ENCODE peak calls at places on chromosomes 6 and 20, in four cellular contexts. One of them, this sample, is unnamed. For H3K4me1, the result is how much of the 10 kb centered on the place peaks cover.

GRCh38 chr6:15736023-15736696 is 73.3 kb upstream of the DTNBP1 start:
- DNase-seq in naive thymus-derived CD4-positive, alpha-beta T cell: no peak
- DNase-seq in lower lobe of right lung: no peak
- DNase-seq in GM23248: no peak
- DNase-seq in this sample: no peak

GRCh38 chr6:160679402-160679769 is 15.3 kb upstream of the LPA start:
- DNase-seq in naive thymus-derived CD4-positive, alpha-beta T cell: no peak
- DNase-seq in lower lobe of right lung: no peak
- DNase-seq in GM23248: no peak
- DNase-seq in this sample: peak

GRCh38 chr20:37194616-37195015 is 15.3 kb upstream of the MROH8 start:
- DNase-seq in naive thymus-derived CD4-positive, alpha-beta T cell: peak
- DNase-seq in lower lobe of right lung: no peak
- DNase-seq in GM23248: no peak
- DNase-seq in this sample: peak

GRCh38 chr6:34391711-34392496 is 565 bp downstream of the NUDT3 start:
- DNase-seq in naive thymus-derived CD4-positive, alpha-beta T cell: peak
- DNase-seq in lower lobe of right lung: peak
- DNase-seq in GM23248: peak
- DNase-seq in this sample: peak

GRCh38 chr20:33443006-33443511 is 504 bp downstream of the SNTA1 start:
- DNase-seq in naive thymus-derived CD4-positive, alpha-beta T cell: peak
- DNase-seq in lower lobe of right lung: no peak
- DNase-seq in GM23248: peak
- DNase-seq in this sample: peak

GRCh38 chr6:142946924-142947701 is 2.1 kb upstream of the HIVEP2 start:
- DNase-seq in naive thymus-derived CD4-positive, alpha-beta T cell: peak
- DNase-seq in lower lobe of right lung: peak
- DNase-seq in GM23248: peak
- DNase-seq in this sample: peak

GRCh38 chr20:22320245-22320915 is 264.0 kb downstream of the FOXA2 start:
- DNase-seq in naive thymus-derived CD4-positive, alpha-beta T cell: no peak
- DNase-seq in lower lobe of right lung: no peak
- DNase-seq in GM23248: no peak
- DNase-seq in this sample: no peak

GRCh38 chr6:53447869-53448268 is 97.0 kb downstream of the GCLC start:
- DNase-seq in naive thymus-derived CD4-positive, alpha-beta T cell: no peak
- DNase-seq in lower lobe of right lung: no peak
- DNase-seq in GM23248: no peak
- DNase-seq in this sample: no peak

GRCh38 chr6:119978274-119978889 is 628.8 kb upstream of the MAN1A1 start:
- DNase-seq in naive thymus-derived CD4-positive, alpha-beta T cell: no peak
- DNase-seq in lower lobe of right lung: no peak
- DNase-seq in GM23248: peak
- DNase-seq in this sample: peak

GRCh38 chr6:38194589-38194988 is 375.1 kb downstream of the ZFAND3 start:
- DNase-seq in naive thymus-derived CD4-positive, alpha-beta T cell: no peak
- DNase-seq in lower lobe of right lung: no peak
- DNase-seq in GM23248: no peak
- DNase-seq in this sample: no peak

GRCh38 chr6:16700202-16700997 is 60.9 kb downstream of the ATXN1 start:
- DNase-seq in naive thymus-derived CD4-positive, alpha-beta T cell: no peak
- DNase-seq in lower lobe of right lung: no peak
- DNase-seq in GM23248: no peak
- DNase-seq in this sample: peak

GRCh38 chr6:87105823-87106222 is 10.9 kb upstream of the CGA start:
- DNase-seq in naive thymus-derived CD4-positive, alpha-beta T cell: no peak
- DNase-seq in lower lobe of right lung: no peak
- DNase-seq in GM23248: peak
- DNase-seq in this sample: no peak

GRCh38 chr6:107957909-107958688 is at the start of gene SEC63:
- DNase-seq in naive thymus-derived CD4-positive, alpha-beta T cell: peak
- DNase-seq in lower lobe of right lung: peak
- DNase-seq in GM23248: peak
- DNase-seq in this sample: peak

GRCh38 chr6:97052152-97052787 is 127.7 kb downstream of the KLHL32 start:
- DNase-seq in naive thymus-derived CD4-positive, alpha-beta T cell: no peak
- DNase-seq in lower lobe of right lung: no peak
- DNase-seq in GM23248: no peak
- DNase-seq in this sample: no peak

GRCh38 chr6:108361312-108361932 is 66.6 kb downstream of the AFG1L start:
- DNase-seq in naive thymus-derived CD4-positive, alpha-beta T cell: no peak
- DNase-seq in lower lobe of right lung: no peak
- DNase-seq in GM23248: peak
- DNase-seq in this sample: no peak

GRCh38 chr6:166104107-166104506 is 63.5 kb downstream of the TBXT start:
- DNase-seq in naive thymus-derived CD4-positive, alpha-beta T cell: no peak
- DNase-seq in lower lobe of right lung: no peak
- DNase-seq in GM23248: peak
- DNase-seq in this sample: no peak

GRCh38 chr20:47141350-47141921 is 215.1 kb downstream of the ZMYND8 start:
- DNase-seq in naive thymus-derived CD4-positive, alpha-beta T cell: no peak
- DNase-seq in lower lobe of right lung: no peak
- DNase-seq in GM23248: no peak
- DNase-seq in this sample: no peak

GRCh38 chr6:11851405-11851804 is 72.8 kb upstream of the ADTRP start:
- DNase-seq in naive thymus-derived CD4-positive, alpha-beta T cell: no peak
- DNase-seq in lower lobe of right lung: no peak
- DNase-seq in GM23248: peak
- DNase-seq in this sample: no peak

GRCh38 chr20:50957276-50957675 is 1.1 kb downstream of the DPM1 start:
- DNase-seq in naive thymus-derived CD4-positive, alpha-beta T cell: no peak
- DNase-seq in lower lobe of right lung: no peak
- DNase-seq in GM23248: peak
- DNase-seq in this sample: no peak

DNA sequence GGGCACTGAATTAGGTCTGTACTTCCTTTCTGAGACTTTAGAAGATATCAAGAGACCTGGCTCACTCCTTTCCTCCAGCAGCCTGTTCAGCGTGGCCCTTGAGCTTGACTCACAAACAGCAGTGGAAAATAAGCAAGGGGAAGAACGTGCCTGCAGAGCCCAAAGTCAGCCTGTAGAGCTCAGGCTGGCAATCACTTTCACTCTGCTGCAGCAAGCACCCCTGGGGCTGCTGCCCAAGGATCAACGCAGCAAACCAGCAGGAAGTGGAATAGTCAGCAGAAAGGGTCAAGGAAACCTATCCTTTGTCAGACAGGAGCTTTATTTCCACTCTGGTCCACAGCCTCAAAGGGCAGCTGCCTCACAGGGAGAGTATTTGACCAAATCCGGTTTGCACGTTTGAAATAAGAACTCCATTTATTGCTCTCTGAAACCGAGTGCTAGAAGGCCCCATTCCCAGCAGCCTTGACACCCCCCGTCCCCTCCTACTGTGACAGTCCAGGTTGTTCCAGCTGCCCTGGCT is 77.4 kb downstream of the PRDM1 start:
- DNase-seq in naive thymus-derived CD4-positive, alpha-beta T cell: no peak
- DNase-seq in lower lobe of right lung: peak
- DNase-seq in GM23248: peak
- DNase-seq in this sample: no peak
- H3K4me1 ChIP-seq in naive thymus-derived CD4-positive, alpha-beta T cell: under half
- H3K4me1 ChIP-seq in lower lobe of right lung: under half
- H3K4me1 ChIP-seq in GM23248: under half
- H3K4me1 ChIP-seq in this sample: under half

GRCh38 chr6:36777806-36778205 is 61.4 kb downstream of the CPNE5 start:
- DNase-seq in naive thymus-derived CD4-positive, alpha-beta T cell: no peak
- DNase-seq in lower lobe of right lung: no peak
- DNase-seq in GM23248: no peak
- DNase-seq in this sample: no peak
- H3K4me1 ChIP-seq in naive thymus-derived CD4-positive, alpha-beta T cell: under half
- H3K4me1 ChIP-seq in lower lobe of right lung: under half
- H3K4me1 ChIP-seq in GM23248: under half
- H3K4me1 ChIP-seq in this sample: under half

GRCh38 chr6:148968636-148969270 is 221.9 kb downstream of the UST start:
- DNase-seq in naive thymus-derived CD4-positive, alpha-beta T cell: no peak
- DNase-seq in lower lobe of right lung: no peak
- DNase-seq in GM23248: peak
- DNase-seq in this sample: no peak
- H3K4me1 ChIP-seq in naive thymus-derived CD4-positive, alpha-beta T cell: under half
- H3K4me1 ChIP-seq in lower lobe of right lung: under half
- H3K4me1 ChIP-seq in GM23248: under half
- H3K4me1 ChIP-seq in this sample: under half

DNA sequence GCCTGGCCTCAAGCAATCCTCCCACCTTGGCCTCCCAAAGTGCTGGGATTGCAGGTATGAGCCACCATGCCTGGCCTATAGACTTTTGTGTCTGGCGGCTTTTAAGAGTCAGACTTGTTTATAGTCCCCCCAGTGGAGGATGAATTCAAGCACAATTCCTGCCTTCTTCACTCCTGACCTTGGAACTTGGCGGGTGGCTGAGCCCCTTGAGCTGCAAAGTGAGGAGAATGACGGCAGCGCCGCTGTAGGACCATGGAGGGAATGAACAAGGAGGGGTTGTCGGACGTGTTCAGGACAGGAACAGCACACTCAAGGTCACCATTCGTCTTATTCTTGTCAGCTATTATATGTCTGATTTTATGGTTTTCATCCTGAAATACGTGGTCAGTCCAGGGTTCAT is 265.4 kb downstream of the CDH4 start:
- DNase-seq in naive thymus-derived CD4-positive, alpha-beta T cell: no peak
- DNase-seq in lower lobe of right lung: no peak
- DNase-seq in GM23248: no peak
- DNase-seq in this sample: no peak
- H3K4me1 ChIP-seq in naive thymus-derived CD4-positive, alpha-beta T cell: under half
- H3K4me1 ChIP-seq in lower lobe of right lung: under half
- H3K4me1 ChIP-seq in GM23248: under half
- H3K4me1 ChIP-seq in this sample: under half

GRCh38 chr6:41975276-41975675 is 33.7 kb upstream of the CCND3 start:
- DNase-seq in naive thymus-derived CD4-positive, alpha-beta T cell: no peak
- DNase-seq in lower lobe of right lung: no peak
- DNase-seq in GM23248: no peak
- DNase-seq in this sample: no peak
- H3K4me1 ChIP-seq in naive thymus-derived CD4-positive, alpha-beta T cell: under half
- H3K4me1 ChIP-seq in lower lobe of right lung: under half
- H3K4me1 ChIP-seq in GM23248: under half
- H3K4me1 ChIP-seq in this sample: under half

GRCh38 chr6:139600313-139600712 is 225.9 kb upstream of the CITED2 start:
- DNase-seq in naive thymus-derived CD4-positive, alpha-beta T cell: no peak
- DNase-seq in lower lobe of right lung: no peak
- DNase-seq in GM23248: no peak
- DNase-seq in this sample: no peak

GRCh38 chr6:139594333-139594965 is 220.0 kb upstream of the CITED2 start:
- DNase-seq in naive thymus-derived CD4-positive, alpha-beta T cell: no peak
- DNase-seq in lower lobe of right lung: no peak
- DNase-seq in GM23248: no peak
- DNase-seq in this sample: no peak

GRCh38 chr6:139597781-139598368 is 223.4 kb upstream of the CITED2 start:
- DNase-seq in naive thymus-derived CD4-positive, alpha-beta T cell: no peak
- DNase-seq in lower lobe of right lung: peak
- DNase-seq in GM23248: peak
- DNase-seq in this sample: no peak

GRCh38 chr6:139595183-139595582 is 220.7 kb upstream of the CITED2 start:
- DNase-seq in naive thymus-derived CD4-positive, alpha-beta T cell: no peak
- DNase-seq in lower lobe of right lung: no peak
- DNase-seq in GM23248: peak
- DNase-seq in this sample: no peak

DNA sequence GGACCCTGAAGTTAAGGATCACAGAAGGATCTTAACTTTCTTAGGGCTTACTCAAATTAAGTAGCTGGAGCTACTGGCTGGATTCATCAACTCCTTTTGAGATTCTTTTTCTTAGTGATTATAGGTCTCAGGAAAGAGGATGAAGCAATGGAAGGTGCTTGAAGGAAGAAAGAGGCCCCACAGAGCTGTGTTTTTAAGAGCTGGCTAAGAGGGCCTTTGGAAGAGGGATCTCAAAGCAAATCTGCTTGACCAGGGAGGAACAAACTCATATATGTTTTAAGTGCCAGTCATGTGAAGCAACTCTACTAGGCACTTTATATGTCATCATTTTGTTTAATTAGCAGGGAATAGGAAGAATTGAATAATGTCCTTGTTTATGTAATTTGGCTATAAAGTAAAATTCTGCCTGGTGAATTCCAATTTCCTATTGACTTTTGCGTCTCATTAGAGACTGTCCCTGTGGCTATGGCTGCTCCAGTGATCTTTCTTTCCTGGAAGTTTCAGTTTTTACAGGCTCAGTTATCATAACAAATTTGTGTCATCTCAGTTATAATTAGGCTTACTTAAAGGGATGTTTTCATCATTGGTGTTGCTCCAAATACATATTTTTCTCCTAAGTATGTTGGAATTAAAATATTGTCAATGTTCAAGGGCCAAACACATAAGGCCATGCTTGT is 222.8 kb upstream of the CITED2 start:
- DNase-seq in naive thymus-derived CD4-positive, alpha-beta T cell: no peak
- DNase-seq in lower lobe of right lung: no peak
- DNase-seq in GM23248: peak
- DNase-seq in this sample: no peak
- H3K4me1 ChIP-seq in naive thymus-derived CD4-positive, alpha-beta T cell: under half
- H3K4me1 ChIP-seq in lower lobe of right lung: under half
- H3K4me1 ChIP-seq in GM23248: under half
- H3K4me1 ChIP-seq in this sample: under half

DNA sequence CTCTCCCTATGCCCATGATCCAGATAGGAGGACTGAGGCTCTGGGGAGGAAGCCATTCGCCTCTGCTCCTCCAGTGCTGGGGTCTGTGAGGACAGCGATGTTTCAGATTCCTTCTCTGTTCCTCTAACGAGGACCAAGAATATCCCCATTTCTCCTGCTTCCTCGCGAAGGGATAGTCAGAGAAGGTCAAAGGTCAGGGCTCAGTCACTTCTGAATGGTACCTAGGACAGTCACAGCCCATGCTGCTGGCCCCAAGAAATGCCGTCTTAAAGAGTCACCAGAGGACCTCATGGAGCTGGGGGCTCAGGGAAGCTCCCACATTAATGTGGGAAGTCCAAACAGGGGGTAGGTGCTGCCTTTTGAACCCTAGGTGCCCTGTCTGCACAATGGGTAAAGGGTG is 2.1 kb downstream of the FOXS1 start:
- DNase-seq in naive thymus-derived CD4-positive, alpha-beta T cell: no peak
- DNase-seq in lower lobe of right lung: no peak
- DNase-seq in GM23248: no peak
- DNase-seq in this sample: no peak
- H3K4me1 ChIP-seq in naive thymus-derived CD4-positive, alpha-beta T cell: under half
- H3K4me1 ChIP-seq in lower lobe of right lung: under half
- H3K4me1 ChIP-seq in GM23248: under half
- H3K4me1 ChIP-seq in this sample: under half

GRCh38 chr20:62239278-62239879 is 1.1 kb downstream of the OSBPL2 start:
- DNase-seq in naive thymus-derived CD4-positive, alpha-beta T cell: no peak
- DNase-seq in lower lobe of right lung: no peak
- DNase-seq in GM23248: peak
- DNase-seq in this sample: no peak
- H3K4me1 ChIP-seq in naive thymus-derived CD4-positive, alpha-beta T cell: under half
- H3K4me1 ChIP-seq in lower lobe of right lung: under half
- H3K4me1 ChIP-seq in GM23248: under half
- H3K4me1 ChIP-seq in this sample: under half

DNA sequence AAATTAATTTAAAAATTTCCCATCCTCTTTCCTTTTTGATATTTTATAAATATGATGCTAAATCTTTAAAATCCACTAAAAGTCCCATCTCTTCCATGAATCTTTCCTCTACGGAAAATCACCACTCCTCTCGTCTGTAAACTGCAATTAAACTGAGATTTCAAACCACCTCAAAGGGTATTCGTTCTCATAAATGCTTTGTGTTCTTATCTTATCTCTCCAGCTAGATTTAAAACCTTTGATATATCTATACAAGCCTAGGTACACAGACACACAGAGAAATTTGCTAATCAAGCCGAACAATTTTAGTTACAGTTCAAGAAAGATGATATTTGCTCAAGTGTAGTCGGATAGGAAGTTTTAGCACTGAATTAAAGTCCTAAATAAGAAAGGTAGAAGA is 214.6 kb upstream of the PRDM1 start:
- DNase-seq in naive thymus-derived CD4-positive, alpha-beta T cell: no peak
- DNase-seq in lower lobe of right lung: no peak
- DNase-seq in GM23248: no peak
- DNase-seq in this sample: no peak
- H3K4me1 ChIP-seq in naive thymus-derived CD4-positive, alpha-beta T cell: under half
- H3K4me1 ChIP-seq in lower lobe of right lung: under half
- H3K4me1 ChIP-seq in GM23248: under half
- H3K4me1 ChIP-seq in this sample: under half

This sample was measured in BE2C.